ENCODE peak calls at places on chromosomes 12 and 14, in six cellular contexts. One of them, this sample, is unnamed.
A peak's percentile ranks its signal among the peaks of the same experiment; 100 is the strongest.

GRCh38 chr12:69527506-69528272 is 57.5 kb downstream of the FRS2 start:
- DNase-seq in fibroblast of lung: peak; percentile 94
- DNase-seq in heart left ventricle: no peak
- DNase-seq in tibial artery: no peak
- DNase-seq in left ventricle myocardium inferior: no peak
- DNase-seq in transverse colon: no peak
- DNase-seq in this sample: no peak

GRCh38 chr14:93734961-93735360 is 53.3 kb downstream of the PRIMA1 start:
- DNase-seq in fibroblast of lung: no peak
- DNase-seq in heart left ventricle: no peak
- DNase-seq in tibial artery: no peak
- DNase-seq in left ventricle myocardium inferior: no peak
- DNase-seq in transverse colon: no peak
- DNase-seq in this sample: no peak

GRCh38 chr12:38386238-38386985 is 69.8 kb downstream of the ALG10B start:
- DNase-seq in fibroblast of lung: no peak
- DNase-seq in heart left ventricle: no peak
- DNase-seq in tibial artery: no peak
- DNase-seq in left ventricle myocardium inferior: no peak
- DNase-seq in transverse colon: no peak
- DNase-seq in this sample: no peak

GRCh38 chr12:27333311-27334009 is 824 bp downstream of the BMAL2 start:
- DNase-seq in fibroblast of lung: no peak
- DNase-seq in heart left ventricle: peak; percentile 40
- DNase-seq in tibial artery: peak; percentile 41
- DNase-seq in left ventricle myocardium inferior: peak; percentile 23
- DNase-seq in transverse colon: peak; percentile 40
- DNase-seq in this sample: peak; percentile 34

GRCh38 chr14:101351769-101352168 is 209.5 kb upstream of the DIO3 start:
- DNase-seq in fibroblast of lung: no peak
- DNase-seq in heart left ventricle: no peak
- DNase-seq in tibial artery: no peak
- DNase-seq in left ventricle myocardium inferior: no peak
- DNase-seq in transverse colon: no peak
- DNase-seq in this sample: no peak

GRCh38 chr14:39582028-39582654 is 149.9 kb upstream of the FBXO33 start:
- DNase-seq in fibroblast of lung: no peak
- DNase-seq in heart left ventricle: no peak
- DNase-seq in tibial artery: no peak
- DNase-seq in left ventricle myocardium inferior: no peak
- DNase-seq in transverse colon: no peak
- DNase-seq in this sample: no peak

GRCh38 chr14:27367345-27367744 is 769.5 kb upstream of the NOVA1 start:
- DNase-seq in fibroblast of lung: no peak
- DNase-seq in heart left ventricle: no peak
- DNase-seq in tibial artery: no peak
- DNase-seq in left ventricle myocardium inferior: no peak
- DNase-seq in transverse colon: no peak
- DNase-seq in this sample: no peak

GRCh38 chr12:49662998-49663843 is 39.9 kb downstream of the PRPF40B start:
- DNase-seq in fibroblast of lung: peak; percentile 80
- DNase-seq in heart left ventricle: peak; percentile 87
- DNase-seq in tibial artery: peak; percentile 75
- DNase-seq in left ventricle myocardium inferior: peak; percentile 80
- DNase-seq in transverse colon: peak; percentile 63
- DNase-seq in this sample: peak; percentile 51

GRCh38 chr12:7748774-7749296 is 1.7 kb upstream of the CLEC4C start:
- DNase-seq in fibroblast of lung: no peak
- DNase-seq in heart left ventricle: no peak
- DNase-seq in tibial artery: no peak
- DNase-seq in left ventricle myocardium inferior: no peak
- DNase-seq in transverse colon: no peak
- DNase-seq in this sample: no peak

GRCh38 chr12:59973515-59973914 is 377.7 kb downstream of the SLC16A7 start:
- DNase-seq in fibroblast of lung: peak; percentile 90
- DNase-seq in heart left ventricle: no peak
- DNase-seq in tibial artery: no peak
- DNase-seq in left ventricle myocardium inferior: no peak
- DNase-seq in transverse colon: no peak
- DNase-seq in this sample: no peak

GRCh38 chr14:33657478-33657877 is 293.4 kb downstream of the EGLN3 start:
- DNase-seq in fibroblast of lung: peak; percentile 51
- DNase-seq in heart left ventricle: no peak
- DNase-seq in tibial artery: no peak
- DNase-seq in left ventricle myocardium inferior: no peak
- DNase-seq in transverse colon: no peak
- DNase-seq in this sample: no peak

GRCh38 chr14:91405241-91405721 is 12.3 kb downstream of the CCDC88C start:
- DNase-seq in fibroblast of lung: no peak
- DNase-seq in heart left ventricle: no peak
- DNase-seq in tibial artery: no peak
- DNase-seq in left ventricle myocardium inferior: no peak
- DNase-seq in transverse colon: no peak
- DNase-seq in this sample: no peak

GRCh38 chr12:18340186-18340585 is 78.9 kb downstream of the PIK3C2G start:
- DNase-seq in fibroblast of lung: no peak
- DNase-seq in heart left ventricle: no peak
- DNase-seq in tibial artery: no peak
- DNase-seq in left ventricle myocardium inferior: no peak
- DNase-seq in transverse colon: no peak
- DNase-seq in this sample: no peak

GRCh38 chr14:103496776-103497175 is 25.9 kb downstream of the CKB start:
- DNase-seq in fibroblast of lung: no peak
- DNase-seq in heart left ventricle: no peak
- DNase-seq in tibial artery: no peak
- DNase-seq in left ventricle myocardium inferior: no peak
- DNase-seq in transverse colon: no peak
- DNase-seq in this sample: no peak

GRCh38 chr14:81169711-81170103 is 51.1 kb downstream of the GTF2A1 start:
- DNase-seq in fibroblast of lung: no peak
- DNase-seq in heart left ventricle: peak; percentile 86
- DNase-seq in tibial artery: peak; percentile 78
- DNase-seq in left ventricle myocardium inferior: peak; percentile 77
- DNase-seq in transverse colon: peak; percentile 70
- DNase-seq in this sample: peak; percentile 71

GRCh38 chr14:54312166-54312801 is 84.5 kb upstream of the CDKN3 start:
- DNase-seq in fibroblast of lung: peak; percentile 96
- DNase-seq in heart left ventricle: peak; percentile 32
- DNase-seq in tibial artery: no peak
- DNase-seq in left ventricle myocardium inferior: no peak
- DNase-seq in transverse colon: no peak
- DNase-seq in this sample: no peak

GRCh38 chr14:75165586-75166391 is 10.6 kb downstream of the TMED10 start:
- DNase-seq in fibroblast of lung: peak; percentile 55
- DNase-seq in heart left ventricle: no peak
- DNase-seq in tibial artery: no peak
- DNase-seq in left ventricle myocardium inferior: no peak
- DNase-seq in transverse colon: no peak
- DNase-seq in this sample: peak; percentile 62

GRCh38 chr14:85317491-85318021 is 212.4 kb upstream of the FLRT2 start:
- DNase-seq in fibroblast of lung: peak; percentile 70
- DNase-seq in heart left ventricle: no peak
- DNase-seq in tibial artery: no peak
- DNase-seq in left ventricle myocardium inferior: no peak
- DNase-seq in transverse colon: no peak
- DNase-seq in this sample: no peak

GRCh38 chr12:3947781-3948180 is 74.6 kb upstream of the PARP11 start:
- DNase-seq in fibroblast of lung: no peak
- DNase-seq in heart left ventricle: no peak
- DNase-seq in tibial artery: no peak
- DNase-seq in left ventricle myocardium inferior: no peak
- DNase-seq in transverse colon: no peak
- DNase-seq in this sample: no peak

GRCh38 chr12:53453953-53454640 is 2.2 kb downstream of the PCBP2 start:
- DNase-seq in fibroblast of lung: no peak
- DNase-seq in heart left ventricle: no peak
- DNase-seq in tibial artery: no peak
- DNase-seq in left ventricle myocardium inferior: no peak
- DNase-seq in transverse colon: no peak
- DNase-seq in this sample: no peak

GRCh38 chr12:53461059-53461458 is 9.2 kb downstream of the PCBP2 start:
- DNase-seq in fibroblast of lung: no peak
- DNase-seq in heart left ventricle: peak; percentile 75
- DNase-seq in tibial artery: no peak
- DNase-seq in left ventricle myocardium inferior: peak; percentile 43
- DNase-seq in transverse colon: no peak
- DNase-seq in this sample: no peak

GRCh38 chr12:53459097-53459496 is 7.2 kb downstream of the PCBP2 start:
- DNase-seq in fibroblast of lung: no peak
- DNase-seq in heart left ventricle: no peak
- DNase-seq in tibial artery: no peak
- DNase-seq in left ventricle myocardium inferior: no peak
- DNase-seq in transverse colon: no peak
- DNase-seq in this sample: no peak

GRCh38 chr12:53454710-53455109 is 2.8 kb downstream of the PCBP2 start:
- DNase-seq in fibroblast of lung: no peak
- DNase-seq in heart left ventricle: no peak
- DNase-seq in tibial artery: no peak
- DNase-seq in left ventricle myocardium inferior: no peak
- DNase-seq in transverse colon: no peak
- DNase-seq in this sample: no peak

GRCh38 chr12:53456654-53457366 is 4.9 kb downstream of the PCBP2 start:
- DNase-seq in fibroblast of lung: no peak
- DNase-seq in heart left ventricle: no peak
- DNase-seq in tibial artery: no peak
- DNase-seq in left ventricle myocardium inferior: no peak
- DNase-seq in transverse colon: no peak
- DNase-seq in this sample: no peak
- H3K36me3 ChIP-seq in fibroblast of lung: peaks cover 28% of the 10 kb centered on the region
- H3K36me3 ChIP-seq in heart left ventricle: peaks cover 79% of the 10 kb centered on the region
- H3K36me3 ChIP-seq in tibial artery: peaks cover 77% of the 10 kb centered on the region
- H3K36me3 ChIP-seq in left ventricle myocardium inferior: peaks cover 77% of the 10 kb centered on the region
- H3K36me3 ChIP-seq in transverse colon: peaks cover 82% of the 10 kb centered on the region
- H3K36me3 ChIP-seq in this sample: no peaks in the 10 kb centered on the region

DNA sequence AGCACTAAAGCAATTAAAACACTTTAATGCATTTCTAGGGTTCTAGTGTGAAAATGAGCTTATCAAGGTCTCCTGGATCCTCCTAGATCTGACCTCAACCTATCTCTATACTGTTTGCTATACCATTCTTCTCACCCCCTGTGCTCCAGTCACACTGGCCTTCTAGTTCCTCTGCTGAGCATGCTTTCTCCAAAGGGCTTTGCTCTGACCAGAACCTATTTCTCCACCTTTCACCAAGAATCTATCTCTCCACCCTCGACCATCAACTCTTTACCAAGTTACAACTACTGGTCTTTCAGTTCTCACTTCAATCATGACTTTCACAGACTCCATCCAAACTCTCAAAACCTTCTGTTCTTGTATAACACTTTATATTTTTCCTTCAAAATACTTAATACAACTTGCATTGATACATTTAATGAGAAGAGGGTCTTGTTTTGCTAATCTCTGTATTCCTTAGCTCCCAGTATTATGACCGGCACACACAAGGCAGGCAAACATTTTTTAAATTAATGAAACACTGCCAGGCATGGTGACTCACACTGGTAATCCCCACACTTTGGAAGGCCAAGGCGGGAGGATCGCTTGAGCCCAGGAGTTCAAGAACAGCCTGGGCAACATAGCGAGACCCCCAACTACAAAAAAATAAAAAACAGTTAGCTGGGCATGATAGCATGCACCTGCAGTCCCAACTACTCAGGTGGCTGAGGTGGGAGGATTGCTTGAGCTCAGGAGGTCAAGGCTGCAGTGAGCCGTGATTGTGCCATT is 22.8 kb downstream of the PPP1R12A start:
- DNase-seq in fibroblast of lung: peak; percentile 62
- DNase-seq in heart left ventricle: no peak
- DNase-seq in tibial artery: no peak
- DNase-seq in left ventricle myocardium inferior: no peak
- DNase-seq in transverse colon: no peak
- DNase-seq in this sample: no peak
- H3K4me1 ChIP-seq in fibroblast of lung: no peaks in the 10 kb centered on the region
- H3K4me1 ChIP-seq in heart left ventricle: peaks cover 67% of the 10 kb centered on the region
- H3K4me1 ChIP-seq in tibial artery: no peaks in the 10 kb centered on the region
- H3K4me1 ChIP-seq in left ventricle myocardium inferior: peaks cover 76% of the 10 kb centered on the region
- H3K4me1 ChIP-seq in transverse colon: no peaks in the 10 kb centered on the region
- H3K4me1 ChIP-seq in this sample: peaks cover 4% of the 10 kb centered on the region

GRCh38 chr12:122323311-122324019 is 57.2 kb upstream of the VPS33A start:
- DNase-seq in fibroblast of lung: no peak
- DNase-seq in heart left ventricle: no peak
- DNase-seq in tibial artery: no peak
- DNase-seq in left ventricle myocardium inferior: no peak
- DNase-seq in transverse colon: no peak
- DNase-seq in this sample: no peak

GRCh38 chr12:122319312-122319638 is 53.0 kb upstream of the VPS33A start:
- DNase-seq in fibroblast of lung: no peak
- DNase-seq in heart left ventricle: no peak
- DNase-seq in tibial artery: no peak
- DNase-seq in left ventricle myocardium inferior: no peak
- DNase-seq in transverse colon: no peak
- DNase-seq in this sample: no peak

GRCh38 chr12:122322501-122322900 is 56.2 kb upstream of the VPS33A start:
- DNase-seq in fibroblast of lung: peak; percentile 52
- DNase-seq in heart left ventricle: no peak
- DNase-seq in tibial artery: no peak
- DNase-seq in left ventricle myocardium inferior: no peak
- DNase-seq in transverse colon: no peak
- DNase-seq in this sample: no peak

GRCh38 chr12:122312926-122313325 is 46.6 kb upstream of the VPS33A start:
- DNase-seq in fibroblast of lung: peak; percentile 18
- DNase-seq in heart left ventricle: no peak
- DNase-seq in tibial artery: no peak
- DNase-seq in left ventricle myocardium inferior: no peak
- DNase-seq in transverse colon: no peak
- DNase-seq in this sample: no peak

DNA sequence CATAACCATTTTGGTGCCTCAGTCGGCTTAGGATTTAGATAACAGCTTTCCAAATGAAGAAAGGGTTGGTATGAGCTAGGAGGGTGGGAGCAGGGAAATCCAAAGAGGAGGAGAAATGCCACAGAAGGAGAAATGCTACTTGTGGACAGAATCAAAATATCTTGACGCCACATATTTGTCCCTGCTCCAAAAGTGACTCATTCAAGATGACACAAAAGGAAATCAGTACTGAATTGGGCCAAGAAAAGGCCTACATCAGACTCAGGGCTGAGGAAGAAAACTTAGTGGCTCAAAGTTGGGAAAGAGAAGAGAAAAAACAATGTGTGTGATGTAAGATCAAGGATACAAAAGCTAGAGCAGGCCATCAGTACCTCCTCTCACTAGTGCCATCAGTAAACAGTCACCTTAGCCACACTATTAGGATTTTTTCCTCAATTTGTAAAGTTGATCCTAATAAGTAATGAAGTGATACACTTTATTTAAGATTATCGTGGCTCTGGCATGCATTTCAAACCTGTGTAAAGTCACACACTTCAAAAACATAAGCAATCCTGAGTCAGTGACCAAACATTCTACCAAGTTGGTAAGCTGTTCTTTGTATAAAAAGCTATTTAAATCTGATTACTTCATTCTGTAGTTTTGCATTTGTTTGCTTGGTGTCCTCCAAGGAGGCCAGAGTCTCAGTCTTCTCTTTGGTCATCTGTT is 52.5 kb upstream of the VPS33A start:
- DNase-seq in fibroblast of lung: peak; percentile 96
- DNase-seq in heart left ventricle: no peak
- DNase-seq in tibial artery: peak; percentile 43
- DNase-seq in left ventricle myocardium inferior: no peak
- DNase-seq in transverse colon: no peak
- DNase-seq in this sample: no peak
- H3K36me3 ChIP-seq in fibroblast of lung: peaks cover 7% of the 10 kb centered on the region
- H3K36me3 ChIP-seq in heart left ventricle: peaks cover 79% of the 10 kb centered on the region
- H3K36me3 ChIP-seq in tibial artery: peaks cover 52% of the 10 kb centered on the region
- H3K36me3 ChIP-seq in left ventricle myocardium inferior: peaks cover 75% of the 10 kb centered on the region
- H3K36me3 ChIP-seq in transverse colon: peaks cover 34% of the 10 kb centered on the region
- H3K36me3 ChIP-seq in this sample: no peaks in the 10 kb centered on the region

GRCh38 chr12:130161261-130162231 is 718 bp upstream of the FZD10 start:
- DNase-seq in fibroblast of lung: peak; percentile 18
- DNase-seq in heart left ventricle: no peak
- DNase-seq in tibial artery: peak; percentile 40
- DNase-seq in left ventricle myocardium inferior: peak; percentile 27
- DNase-seq in transverse colon: peak; percentile 23
- DNase-seq in this sample: peak; percentile 49
- H3K4me1 ChIP-seq in fibroblast of lung: no peaks in the 10 kb centered on the region
- H3K4me1 ChIP-seq in heart left ventricle: peaks cover 14% of the 10 kb centered on the region
- H3K4me1 ChIP-seq in tibial artery: no peaks in the 10 kb centered on the region
- H3K4me1 ChIP-seq in left ventricle myocardium inferior: peaks cover 22% of the 10 kb centered on the region
- H3K4me1 ChIP-seq in transverse colon: no peaks in the 10 kb centered on the region
- H3K4me1 ChIP-seq in this sample: no peaks in the 10 kb centered on the region